ENCODE peak calls at places on chromosomes 13 and 19, in six cellular contexts. O is suprapubic skin, K is A549, Q is esophagus squamous epithelium, T is heart right ventricle, D is tibial nerve. N is an unnamed sample.
A peak's percentile ranks its signal among the peaks of the same experiment; 100 is the strongest.

GRCh38 chr19:38409631-38410133 is 6.8 kb downstream of the FAM98C start:
- DNase-seq in O (no peak), T (peak; percentile 50), K (peak; percentile 42), Q (no peak), D (no peak), N (no peak)

GRCh38 chr13:80214521-80214941 is 126.4 kb downstream of the SPRY2 start:
- DNase-seq in K (peak; percentile 17), O (no peak), Q (no peak), T (no peak), D (no peak), N (no peak)

GRCh38 chr19:46069841-46070341 is 29.1 kb upstream of the IGFL4 start:
- DNase-seq in K (peak; percentile 75), D (no peak), Q (no peak), O (no peak), T (no peak), N (no peak)

GRCh38 chr13:75326173-75327131 is 155.5 kb downstream of the TBC1D4 start:
- DNase-seq in O (no peak), Q (no peak), K (no peak), T (no peak), D (no peak), N (no peak)

GRCh38 chr19:6828698-6829633 is 56.5 kb downstream of the VAV1 start:
- DNase-seq in Q (no peak), K (peak; percentile 95), O (no peak), T (no peak), D (no peak), N (peak; percentile 55)

GRCh38 chr13:32642858-32643257 is 56.6 kb downstream of the PDS5B start:
- DNase-seq in O (no peak), T (no peak), Q (no peak), K (no peak), D (no peak), N (no peak)

GRCh38 chr19:52689804-52690394 is 44.9 kb downstream of the ZNF611 start:
- DNase-seq in D (peak; percentile 14), K (no peak), Q (no peak), T (peak; percentile 41), O (peak; percentile 87), N (no peak)

GRCh38 chr19:50496189-50497029 is 14.6 kb downstream of the JOSD2 start:
- DNase-seq in K (peak; percentile 67), Q (no peak), D (no peak), O (no peak), T (peak; percentile 75), N (no peak)

GRCh38 chr13:29457299-29457698 is 138.2 kb downstream of the SLC7A1 start:
- DNase-seq in D (no peak), O (no peak), T (no peak), Q (no peak), K (peak; percentile 13), N (no peak)

GRCh38 chr13:101915333-101915732 is 462.9 kb downstream of the ITGBL1 start:
- DNase-seq in T (no peak), D (no peak), Q (no peak), O (no peak), K (no peak), N (no peak)

GRCh38 chr13:50161052-50161451 is 145.8 kb downstream of the KCNRG start:
- DNase-seq in O (no peak), Q (no peak), K (no peak), T (no peak), D (no peak), N (no peak)

GRCh38 chr13:21347753-21348318 is 111.3 kb downstream of the ZDHHC20 start:
- DNase-seq in D (no peak), O (no peak), Q (no peak), K (no peak), T (no peak), N (no peak)

GRCh38 chr13:42794572-42795275 is 13.3 kb downstream of the FAM216B start:
- DNase-seq in D (no peak), K (no peak), O (no peak), Q (no peak), T (no peak), N (no peak)

GRCh38 chr13:109481046-109481445 is 305.3 kb downstream of the IRS2 start:
- DNase-seq in D (no peak), O (no peak), Q (no peak), T (no peak), K (no peak), N (no peak)

GRCh38 chr19:23996549-23996948 is 81.9 kb downstream of the ZNF726 start:
- DNase-seq in T (no peak), K (peak; percentile 48), O (no peak), Q (no peak), D (no peak), N (peak; percentile 45)

GRCh38 chr19:13133241-13133870 is 15.3 kb downstream of the NACC1 start:
- DNase-seq in O (no peak), K (no peak), T (no peak), Q (no peak), D (no peak), N (no peak)

GRCh38 chr13:38900188-38900587 is 90.4 kb downstream of the STOML3 start:
- DNase-seq in Q (no peak), T (no peak), D (no peak), O (no peak), K (no peak), N (peak; percentile 11)

GRCh38 chr19:43700368-43701015 is 15.4 kb upstream of the IRGC start:
- DNase-seq in K (no peak), Q (no peak), O (no peak), T (peak; percentile 30), D (peak; percentile 23), N (no peak)

GRCh38 chr19:38712161-38712748 is 32.0 kb downstream of the CAPN12 start:
- DNase-seq in Q (no peak), O (no peak), D (no peak), T (no peak), K (no peak), N (no peak)

GRCh38 chr19:37914908-37915307 is 7.9 kb downstream of the SIPA1L3 start:
- DNase-seq in T (no peak), Q (no peak), K (no peak), O (no peak), D (no peak), N (no peak)

GRCh38 chr19:45882652-45883585 is 3.0 kb downstream of the IRF2BP1 start:
- DNase-seq in K (peak; percentile 97), O (peak; percentile 88), D (peak; percentile 54), Q (no peak), T (peak; percentile 80), N (peak; percentile 74)

GRCh38 chr13:46903748-46904147 is 6.9 kb upstream of the HTR2A start:
- DNase-seq in T (no peak), Q (no peak), K (no peak), D (no peak), O (no peak), N (no peak)

GRCh38 chr13:21071894-21072293 is 10.5 kb upstream of the LATS2 start:
- DNase-seq in D (no peak), O (no peak), Q (no peak), K (no peak), T (no peak), N (no peak)

GRCh38 chr13:112777637-112778406 is 88.0 kb downstream of the ATP11A start:
- DNase-seq in O (peak; percentile 72), T (no peak), D (no peak), K (no peak), Q (no peak), N (no peak)

GRCh38 chr13:33353210-33353609 is 67.7 kb upstream of the STARD13 start:
- DNase-seq in Q (no peak), D (peak; percentile 32), K (no peak), T (peak; percentile 36), O (no peak), N (no peak)

GRCh38 chr13:25645681-25646080 is 273.9 kb downstream of the ATP8A2 start:
- DNase-seq in K (no peak), Q (no peak), T (no peak), D (no peak), O (no peak), N (no peak)

GRCh38 chr13:46571189-46571901 is 18.4 kb downstream of the LRCH1 start:
- DNase-seq in O (no peak), K (peak; percentile 8), T (no peak), Q (no peak), D (no peak), N (no peak)

DNA sequence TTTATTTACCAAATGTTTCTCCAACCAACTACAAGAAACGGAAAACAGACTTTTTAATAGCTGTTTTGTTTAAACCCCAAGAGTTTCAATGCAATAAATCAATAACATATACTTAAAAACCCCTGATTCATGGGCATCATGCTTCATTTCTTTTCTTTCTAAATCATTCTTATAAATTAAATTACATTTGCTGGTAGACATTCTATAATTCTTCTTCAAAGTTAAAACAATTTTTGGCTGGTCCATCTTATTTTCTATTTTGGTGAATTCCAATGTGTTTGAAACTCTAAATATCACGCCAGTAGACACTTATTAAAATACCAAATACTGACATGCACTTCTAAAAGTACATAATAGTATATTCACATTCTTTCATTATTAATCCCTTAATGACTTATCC is 408.6 kb downstream of the LIG4 start:
- DNase-seq in K (no peak), T (no peak), O (no peak), D (no peak), Q (no peak), N (no peak)
- H3K27ac ChIP-seq in K (no peak overlapping the region), T (no peak overlapping the region), O (no peak overlapping the region), D (no peak overlapping the region), Q (no peak overlapping the region), N (no peak overlapping the region)

DNA sequence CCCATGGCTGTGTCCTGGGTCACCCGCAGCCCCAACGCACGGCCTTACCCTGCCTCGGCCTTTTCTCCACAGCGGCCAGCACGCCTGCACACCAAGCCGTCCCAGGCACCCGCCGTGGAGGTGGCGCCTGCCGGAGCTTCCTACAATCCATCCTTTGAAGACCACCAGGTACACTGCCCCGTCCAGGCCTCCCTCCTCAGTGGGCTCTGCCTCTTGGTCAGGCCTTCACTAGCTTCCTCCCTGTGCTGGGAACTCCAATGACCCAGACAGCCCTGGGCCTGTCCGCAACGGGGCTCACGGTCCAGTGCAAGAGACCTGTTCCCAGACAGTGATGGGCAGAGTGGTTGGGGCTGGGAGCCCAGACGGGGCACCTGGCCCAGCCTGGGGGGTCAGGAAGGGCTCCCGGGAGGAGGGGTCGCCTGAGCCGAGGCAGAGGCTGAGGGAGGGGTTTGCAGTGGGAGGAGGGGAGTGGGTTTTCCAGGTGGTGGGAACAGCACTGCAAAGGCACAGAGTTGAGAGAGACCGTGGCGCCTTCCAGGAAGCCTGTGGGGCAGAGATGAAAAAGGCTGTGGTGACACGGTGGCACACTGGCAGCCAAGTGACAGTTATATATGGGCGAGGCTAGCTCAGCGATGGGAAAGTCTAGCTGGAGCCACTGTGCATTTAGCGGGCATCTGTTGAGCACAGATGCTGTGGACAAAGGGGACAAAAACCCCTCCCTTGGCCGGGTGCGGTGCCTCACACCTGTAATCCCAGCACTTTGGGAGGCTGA is 7.3 kb downstream of the NOP53 start:
- DNase-seq in Q (no peak), D (no peak), O (no peak), K (no peak), T (no peak), N (no peak)
- H3K4me3 ChIP-seq in Q (no peak overlapping the region), D (no peak overlapping the region), O (no peak overlapping the region), K (no peak overlapping the region), T (no peak overlapping the region), N (no peak overlapping the region)

DNA sequence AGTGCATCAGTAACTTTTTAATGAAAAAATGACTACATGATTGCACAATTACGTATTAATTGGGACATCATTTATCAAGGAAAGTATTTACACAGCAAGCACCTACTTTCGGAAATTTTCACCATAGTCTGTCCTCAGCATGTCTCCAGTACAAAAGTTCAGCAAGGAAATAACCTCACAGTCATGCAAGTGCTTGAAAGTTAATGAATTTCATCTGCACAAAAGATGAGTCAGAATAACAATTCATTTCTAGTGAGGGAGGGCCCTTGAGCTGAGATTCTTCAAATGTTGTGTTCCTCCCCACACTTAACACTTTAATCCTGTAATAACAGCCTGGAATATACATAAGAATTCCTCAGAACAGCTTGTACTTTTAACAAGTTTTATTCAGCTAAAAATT is 49.0 kb upstream of the OXGR1 start:
- DNase-seq in O (no peak), D (no peak), Q (no peak), K (no peak), T (no peak), N (no peak)
- H3K4me1 ChIP-seq in O (no peaks in the 10 kb centered on the region), D (no peaks in the 10 kb centered on the region), Q (no peaks in the 10 kb centered on the region), K (no peaks in the 10 kb centered on the region), T (no peaks in the 10 kb centered on the region), N (no peaks in the 10 kb centered on the region)

GRCh38 chr19:54351474-54351873 is 12.5 kb upstream of the LILRA4 start:
- DNase-seq in D (no peak), O (no peak), T (no peak), Q (no peak), K (no peak), N (no peak)
- H3K27ac ChIP-seq in D (no peak overlapping the region), O (no peak overlapping the region), T (no peak overlapping the region), Q (no peak overlapping the region), K (no peak overlapping the region), N (no peak overlapping the region)